ENCODE peak calls at places on chromosome 18, in six cellular contexts. One of them, this sample, is unnamed. For H3K4me1, the result is how much of the 10 kb centered on the place peaks cover.

GRCh38 chr18:68478246-68478645 is 236.7 kb downstream of the TMX3 start:
- DNase-seq in astrocyte: no peak
- DNase-seq in tibial artery: no peak
- DNase-seq in ovary: no peak
- DNase-seq in endodermal cell: no peak
- DNase-seq in A549: no peak
- DNase-seq in this sample: no peak

GRCh38 chr18:54931152-54931551 is 28.1 kb downstream of the CCDC68 start:
- DNase-seq in astrocyte: no peak
- DNase-seq in tibial artery: no peak
- DNase-seq in ovary: no peak
- DNase-seq in endodermal cell: no peak
- DNase-seq in A549: no peak
- DNase-seq in this sample: no peak

GRCh38 chr18:13379062-13379800 is 160.7 kb downstream of the LDLRAD4 start:
- DNase-seq in astrocyte: no peak
- DNase-seq in tibial artery: no peak
- DNase-seq in ovary: no peak
- DNase-seq in endodermal cell: peak
- DNase-seq in A549: no peak
- DNase-seq in this sample: no peak

GRCh38 chr18:10530852-10531251 is 5.0 kb downstream of the NAPG start:
- DNase-seq in astrocyte: no peak
- DNase-seq in tibial artery: no peak
- DNase-seq in ovary: no peak
- DNase-seq in endodermal cell: no peak
- DNase-seq in A549: no peak
- DNase-seq in this sample: no peak

GRCh38 chr18:50218432-50219197 is 23.7 kb upstream of the MYO5B start:
- DNase-seq in astrocyte: peak
- DNase-seq in tibial artery: no peak
- DNase-seq in ovary: no peak
- DNase-seq in endodermal cell: peak
- DNase-seq in A549: peak
- DNase-seq in this sample: no peak

GRCh38 chr18:8450013-8450412 is 159.2 kb upstream of the RAB12 start:
- DNase-seq in astrocyte: no peak
- DNase-seq in tibial artery: peak
- DNase-seq in ovary: no peak
- DNase-seq in endodermal cell: peak
- DNase-seq in A549: peak
- DNase-seq in this sample: no peak

GRCh38 chr18:49486617-49486958 is 446 bp downstream of the C18orf32 start:
- DNase-seq in astrocyte: no peak
- DNase-seq in tibial artery: no peak
- DNase-seq in ovary: no peak
- DNase-seq in endodermal cell: no peak
- DNase-seq in A549: no peak
- DNase-seq in this sample: no peak

GRCh38 chr18:37258131-37258530 is 307.5 kb downstream of the CELF4 start:
- DNase-seq in astrocyte: no peak
- DNase-seq in tibial artery: no peak
- DNase-seq in ovary: no peak
- DNase-seq in endodermal cell: no peak
- DNase-seq in A549: no peak
- DNase-seq in this sample: no peak

GRCh38 chr18:29169599-29169998 is 992.7 kb upstream of the CDH2 start:
- DNase-seq in astrocyte: no peak
- DNase-seq in tibial artery: no peak
- DNase-seq in ovary: no peak
- DNase-seq in endodermal cell: no peak
- DNase-seq in A549: no peak
- DNase-seq in this sample: no peak

GRCh38 chr18:12934454-12935071 is 13.2 kb upstream of the SEH1L start:
- DNase-seq in astrocyte: peak
- DNase-seq in tibial artery: peak
- DNase-seq in ovary: peak
- DNase-seq in endodermal cell: peak
- DNase-seq in A549: peak
- DNase-seq in this sample: no peak

GRCh38 chr18:4399929-4400328 is 55.2 kb downstream of the DLGAP1 start:
- DNase-seq in astrocyte: no peak
- DNase-seq in tibial artery: no peak
- DNase-seq in ovary: no peak
- DNase-seq in endodermal cell: no peak
- DNase-seq in A549: no peak
- DNase-seq in this sample: no peak

GRCh38 chr18:49691177-49691608 is 122.1 kb downstream of the ACAA2 start:
- DNase-seq in astrocyte: peak
- DNase-seq in tibial artery: no peak
- DNase-seq in ovary: no peak
- DNase-seq in endodermal cell: no peak
- DNase-seq in A549: peak
- DNase-seq in this sample: no peak

GRCh38 chr18:9771261-9771976 is 63.3 kb downstream of the RAB31 start:
- DNase-seq in astrocyte: peak
- DNase-seq in tibial artery: peak
- DNase-seq in ovary: peak
- DNase-seq in endodermal cell: peak
- DNase-seq in A549: peak
- DNase-seq in this sample: peak

GRCh38 chr18:13464432-13465125 is 246.0 kb downstream of the LDLRAD4 start:
- DNase-seq in astrocyte: peak
- DNase-seq in tibial artery: peak
- DNase-seq in ovary: no peak
- DNase-seq in endodermal cell: peak
- DNase-seq in A549: no peak
- DNase-seq in this sample: peak

GRCh38 chr18:72726201-72726600 is 141.6 kb downstream of the NETO1 start:
- DNase-seq in astrocyte: no peak
- DNase-seq in tibial artery: no peak
- DNase-seq in ovary: no peak
- DNase-seq in endodermal cell: no peak
- DNase-seq in A549: no peak
- DNase-seq in this sample: no peak

GRCh38 chr18:45608400-45608799 is 6.9 kb upstream of the SLC14A2 start:
- DNase-seq in astrocyte: no peak
- DNase-seq in tibial artery: no peak
- DNase-seq in ovary: no peak
- DNase-seq in endodermal cell: no peak
- DNase-seq in A549: no peak
- DNase-seq in this sample: no peak

GRCh38 chr18:40810371-40810770 is 1144.7 kb upstream of the PIK3C3 start:
- DNase-seq in astrocyte: no peak
- DNase-seq in tibial artery: no peak
- DNase-seq in ovary: no peak
- DNase-seq in endodermal cell: no peak
- DNase-seq in A549: no peak
- DNase-seq in this sample: no peak

GRCh38 chr18:8705280-8705940 is at the start of gene MTCL1:
- DNase-seq in astrocyte: peak
- DNase-seq in tibial artery: peak
- DNase-seq in ovary: no peak
- DNase-seq in endodermal cell: peak
- DNase-seq in A549: peak
- DNase-seq in this sample: no peak

GRCh38 chr18:22558945-22559385 is 141.2 kb upstream of the CTAGE1 start:
- DNase-seq in astrocyte: peak
- DNase-seq in tibial artery: peak
- DNase-seq in ovary: peak
- DNase-seq in endodermal cell: peak
- DNase-seq in A549: peak
- DNase-seq in this sample: peak

GRCh38 chr18:77129150-77129551 is 3.4 kb downstream of the MBP start:
- DNase-seq in astrocyte: peak
- DNase-seq in tibial artery: no peak
- DNase-seq in ovary: no peak
- DNase-seq in endodermal cell: no peak
- DNase-seq in A549: no peak
- DNase-seq in this sample: no peak

GRCh38 chr18:11310476-11311086 is 161.2 kb upstream of the PIEZO2 start:
- DNase-seq in astrocyte: no peak
- DNase-seq in tibial artery: no peak
- DNase-seq in ovary: no peak
- DNase-seq in endodermal cell: peak
- DNase-seq in A549: peak
- DNase-seq in this sample: no peak

GRCh38 chr18:75353357-75353756 is 74.1 kb downstream of the SMIM21 start:
- DNase-seq in astrocyte: no peak
- DNase-seq in tibial artery: no peak
- DNase-seq in ovary: no peak
- DNase-seq in endodermal cell: no peak
- DNase-seq in A549: no peak
- DNase-seq in this sample: no peak

GRCh38 chr18:4802296-4802695 is 347.2 kb upstream of the DLGAP1 start:
- DNase-seq in astrocyte: no peak
- DNase-seq in tibial artery: no peak
- DNase-seq in ovary: no peak
- DNase-seq in endodermal cell: no peak
- DNase-seq in A549: no peak
- DNase-seq in this sample: no peak

GRCh38 chr18:40821596-40822243 is 1133.3 kb upstream of the PIK3C3 start:
- DNase-seq in astrocyte: no peak
- DNase-seq in tibial artery: peak
- DNase-seq in ovary: no peak
- DNase-seq in endodermal cell: peak
- DNase-seq in A549: no peak
- DNase-seq in this sample: no peak

GRCh38 chr18:8960740-8961657 is 141.5 kb upstream of the NDUFV2 start:
- DNase-seq in astrocyte: peak
- DNase-seq in tibial artery: no peak
- DNase-seq in ovary: no peak
- DNase-seq in endodermal cell: no peak
- DNase-seq in A549: peak
- DNase-seq in this sample: no peak

GRCh38 chr18:79770826-79771225 is 26.9 kb upstream of the KCNG2 start:
- DNase-seq in astrocyte: no peak
- DNase-seq in tibial artery: peak
- DNase-seq in ovary: no peak
- DNase-seq in endodermal cell: peak
- DNase-seq in A549: no peak
- DNase-seq in this sample: no peak

GRCh38 chr18:7568426-7568825 is 1.3 kb downstream of the PTPRM start:
- DNase-seq in astrocyte: peak
- DNase-seq in tibial artery: peak
- DNase-seq in ovary: peak
- DNase-seq in endodermal cell: no peak
- DNase-seq in A549: no peak
- DNase-seq in this sample: no peak

GRCh38 chr18:49618741-49619392 is 57.0 kb downstream of the LIPG start:
- DNase-seq in astrocyte: no peak
- DNase-seq in tibial artery: no peak
- DNase-seq in ovary: no peak
- DNase-seq in endodermal cell: peak
- DNase-seq in A549: no peak
- DNase-seq in this sample: no peak

GRCh38 chr18:41075212-41075611 is 879.8 kb upstream of the PIK3C3 start:
- DNase-seq in astrocyte: peak
- DNase-seq in tibial artery: no peak
- DNase-seq in ovary: no peak
- DNase-seq in endodermal cell: no peak
- DNase-seq in A549: peak
- DNase-seq in this sample: no peak

GRCh38 chr18:59623456-59624383 is 73.5 kb downstream of the CCBE1 start:
- DNase-seq in astrocyte: peak
- DNase-seq in tibial artery: no peak
- DNase-seq in ovary: no peak
- DNase-seq in endodermal cell: no peak
- DNase-seq in A549: no peak
- DNase-seq in this sample: no peak
- H3K27ac ChIP-seq in astrocyte: no peak
- H3K27ac ChIP-seq in tibial artery: peak
- H3K27ac ChIP-seq in ovary: peak
- H3K27ac ChIP-seq in endodermal cell: no peak
- H3K27ac ChIP-seq in A549: no peak
- H3K27ac ChIP-seq in this sample: no peak

DNA sequence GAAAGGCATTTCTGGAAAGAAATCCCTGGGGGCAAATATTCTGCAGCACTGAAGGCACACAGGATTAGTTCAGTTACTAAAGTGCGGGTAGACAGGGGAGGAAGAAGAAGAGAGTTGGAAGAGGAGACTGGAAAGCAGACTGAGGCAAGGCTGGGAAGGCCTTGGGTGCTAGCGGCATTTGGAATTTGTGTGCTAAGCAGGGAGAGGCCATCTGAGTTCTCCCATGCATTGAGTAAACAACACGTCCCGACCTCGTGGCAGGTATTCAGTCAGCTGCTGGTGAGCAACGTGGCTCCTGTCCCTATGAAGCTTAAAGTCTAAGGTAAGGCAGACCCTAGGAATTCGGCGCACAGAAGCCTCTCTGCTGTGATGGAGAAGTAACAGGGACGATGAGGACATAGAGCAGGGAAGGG is 30.7 kb downstream of the ATP8B1 start:
- DNase-seq in astrocyte: no peak
- DNase-seq in tibial artery: no peak
- DNase-seq in ovary: no peak
- DNase-seq in endodermal cell: peak
- DNase-seq in A549: peak
- DNase-seq in this sample: no peak
- H3K4me1 ChIP-seq in astrocyte: under half
- H3K4me1 ChIP-seq in tibial artery: under half
- H3K4me1 ChIP-seq in ovary: under half
- H3K4me1 ChIP-seq in endodermal cell: under half
- H3K4me1 ChIP-seq in A549: half or more
- H3K4me1 ChIP-seq in this sample: under half

GRCh38 chr18:596288-596881 is 403 bp upstream of the CLUL1 start:
- DNase-seq in astrocyte: no peak
- DNase-seq in tibial artery: no peak
- DNase-seq in ovary: peak
- DNase-seq in endodermal cell: peak
- DNase-seq in A549: peak
- DNase-seq in this sample: no peak
- H3K4me3 ChIP-seq in astrocyte: no peak
- H3K4me3 ChIP-seq in tibial artery: no peak
- H3K4me3 ChIP-seq in ovary: no peak
- H3K4me3 ChIP-seq in endodermal cell: no peak
- H3K4me3 ChIP-seq in A549: peak
- H3K4me3 ChIP-seq in this sample: no peak

DNA sequence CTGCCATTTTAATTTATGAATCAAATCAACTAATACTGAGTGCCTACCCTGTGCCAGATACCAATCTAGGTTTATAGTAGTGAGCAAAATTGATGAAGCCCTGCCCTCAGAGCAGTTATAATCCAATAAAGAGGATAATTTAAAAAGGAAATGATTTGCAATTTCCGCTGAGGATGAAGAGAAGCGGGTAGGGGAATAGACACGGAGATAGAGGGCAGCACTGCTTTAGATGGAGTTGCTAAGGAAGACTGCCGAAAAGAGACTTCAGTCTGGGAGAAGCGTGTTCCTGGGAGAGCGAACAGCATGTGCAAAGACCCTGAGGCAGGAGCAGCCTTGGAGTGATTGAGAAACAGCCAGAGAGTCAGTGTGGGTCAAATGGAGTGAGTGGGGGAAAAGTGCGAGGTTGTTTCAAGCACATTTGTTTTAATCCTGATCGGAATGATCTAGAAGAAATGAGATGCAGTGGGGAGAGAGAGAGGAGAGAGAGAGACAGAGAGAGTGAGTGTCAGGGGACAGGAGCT is 12.4 kb downstream of the LAMA3 start:
- DNase-seq in astrocyte: no peak
- DNase-seq in tibial artery: no peak
- DNase-seq in ovary: no peak
- DNase-seq in endodermal cell: no peak
- DNase-seq in A549: no peak
- DNase-seq in this sample: no peak
- H3K27ac ChIP-seq in astrocyte: no peak
- H3K27ac ChIP-seq in tibial artery: no peak
- H3K27ac ChIP-seq in ovary: no peak
- H3K27ac ChIP-seq in endodermal cell: no peak
- H3K27ac ChIP-seq in A549: no peak
- H3K27ac ChIP-seq in this sample: no peak

GRCh38 chr18:56650056-56650455 is 1.1 kb upstream of the WDR7 start:
- DNase-seq in astrocyte: no peak
- DNase-seq in tibial artery: no peak
- DNase-seq in ovary: no peak
- DNase-seq in endodermal cell: no peak
- DNase-seq in A549: no peak
- DNase-seq in this sample: no peak
- H3K4me1 ChIP-seq in astrocyte: under half
- H3K4me1 ChIP-seq in tibial artery: under half
- H3K4me1 ChIP-seq in ovary: under half
- H3K4me1 ChIP-seq in endodermal cell: under half
- H3K4me1 ChIP-seq in A549: under half
- H3K4me1 ChIP-seq in this sample: under half

This sample was measured in ascending aorta.